ENCODE peak calls at places on chromosome 6, in six cellular contexts. One of them, this sample, is unnamed.

GRCh38 chr6:52645976-52646375 is 24.9 kb upstream of the TMEM14A start:
- DNase-seq in left ventricle myocardium inferior: no peak
- DNase-seq in upper lobe of right lung: no peak
- DNase-seq in AG10803: no peak
- DNase-seq in fibroblast of mammary gland: no peak
- DNase-seq in SK-N-SH: no peak
- DNase-seq in this sample: no peak

GRCh38 chr6:8589941-8590676 is 154.8 kb upstream of the SLC35B3 start:
- DNase-seq in upper lobe of right lung: no peak
- DNase-seq in left ventricle myocardium inferior: no peak
- DNase-seq in fibroblast of mammary gland: no peak
- DNase-seq in SK-N-SH: peak; percentile 4
- DNase-seq in AG10803: no peak
- DNase-seq in this sample: no peak

GRCh38 chr6:131886517-131886916 is 64.7 kb downstream of the CCN2 start:
- DNase-seq in fibroblast of mammary gland: no peak
- DNase-seq in upper lobe of right lung: no peak
- DNase-seq in left ventricle myocardium inferior: no peak
- DNase-seq in AG10803: no peak
- DNase-seq in SK-N-SH: no peak
- DNase-seq in this sample: no peak

GRCh38 chr6:692356-692851 is 535 bp downstream of the EXOC2 start:
- DNase-seq in fibroblast of mammary gland: peak; percentile 31
- DNase-seq in AG10803: peak; percentile 29
- DNase-seq in SK-N-SH: peak; percentile 72
- DNase-seq in upper lobe of right lung: peak; percentile 83
- DNase-seq in left ventricle myocardium inferior: peak; percentile 37
- DNase-seq in this sample: peak; percentile 25

GRCh38 chr6:154460306-154461071 is 50.0 kb downstream of the CNKSR3 start:
- DNase-seq in AG10803: peak; percentile 83
- DNase-seq in left ventricle myocardium inferior: no peak
- DNase-seq in SK-N-SH: no peak
- DNase-seq in upper lobe of right lung: no peak
- DNase-seq in fibroblast of mammary gland: peak; percentile 76
- DNase-seq in this sample: no peak

GRCh38 chr6:155782320-155782730 is 326.7 kb upstream of the NOX3 start:
- DNase-seq in AG10803: peak; percentile 60
- DNase-seq in upper lobe of right lung: no peak
- DNase-seq in left ventricle myocardium inferior: no peak
- DNase-seq in fibroblast of mammary gland: peak; percentile 29
- DNase-seq in SK-N-SH: no peak
- DNase-seq in this sample: peak; percentile 18

GRCh38 chr6:97626586-97627441 is 343.8 kb upstream of the MMS22L start:
- DNase-seq in fibroblast of mammary gland: peak; percentile 3
- DNase-seq in AG10803: peak; percentile 35
- DNase-seq in left ventricle myocardium inferior: no peak
- DNase-seq in SK-N-SH: no peak
- DNase-seq in upper lobe of right lung: no peak
- DNase-seq in this sample: no peak

GRCh38 chr6:25942561-25943147 is 12.2 kb upstream of the SLC17A2 start:
- DNase-seq in left ventricle myocardium inferior: no peak
- DNase-seq in upper lobe of right lung: no peak
- DNase-seq in AG10803: peak; percentile 57
- DNase-seq in SK-N-SH: peak; percentile 25
- DNase-seq in fibroblast of mammary gland: peak; percentile 75
- DNase-seq in this sample: no peak

GRCh38 chr6:106728296-106728870 is 99.0 kb downstream of the QRSL1 start:
- DNase-seq in fibroblast of mammary gland: no peak
- DNase-seq in SK-N-SH: no peak
- DNase-seq in upper lobe of right lung: peak; percentile 85
- DNase-seq in left ventricle myocardium inferior: no peak
- DNase-seq in AG10803: no peak
- DNase-seq in this sample: no peak

GRCh38 chr6:125262026-125263013 is 39.4 kb downstream of the HDDC2 start:
- DNase-seq in SK-N-SH: no peak
- DNase-seq in upper lobe of right lung: no peak
- DNase-seq in left ventricle myocardium inferior: no peak
- DNase-seq in fibroblast of mammary gland: peak; percentile 41
- DNase-seq in AG10803: peak; percentile 75
- DNase-seq in this sample: no peak

GRCh38 chr6:31548423-31548873 is 1.0 kb downstream of the NFKBIL1 start:
- DNase-seq in fibroblast of mammary gland: no peak
- DNase-seq in upper lobe of right lung: no peak
- DNase-seq in AG10803: no peak
- DNase-seq in SK-N-SH: no peak
- DNase-seq in left ventricle myocardium inferior: no peak
- DNase-seq in this sample: no peak

GRCh38 chr6:106084106-106084963 is 1.8 kb upstream of the PRDM1 start:
- DNase-seq in SK-N-SH: no peak
- DNase-seq in upper lobe of right lung: no peak
- DNase-seq in fibroblast of mammary gland: peak; percentile 97
- DNase-seq in left ventricle myocardium inferior: no peak
- DNase-seq in AG10803: peak; percentile 94
- DNase-seq in this sample: no peak

GRCh38 chr6:88426005-88426404 is 259.9 kb upstream of the CNR1 start:
- DNase-seq in upper lobe of right lung: no peak
- DNase-seq in fibroblast of mammary gland: no peak
- DNase-seq in AG10803: no peak
- DNase-seq in left ventricle myocardium inferior: no peak
- DNase-seq in SK-N-SH: no peak
- DNase-seq in this sample: no peak

GRCh38 chr6:132445201-132445951 is 44.1 kb upstream of the MOXD1 start:
- DNase-seq in fibroblast of mammary gland: peak; percentile 97
- DNase-seq in left ventricle myocardium inferior: no peak
- DNase-seq in AG10803: peak; percentile 93
- DNase-seq in upper lobe of right lung: no peak
- DNase-seq in SK-N-SH: no peak
- DNase-seq in this sample: no peak

GRCh38 chr6:27512525-27512924 is 39.6 kb upstream of the ZNF184 start:
- DNase-seq in SK-N-SH: no peak
- DNase-seq in fibroblast of mammary gland: no peak
- DNase-seq in upper lobe of right lung: no peak
- DNase-seq in left ventricle myocardium inferior: no peak
- DNase-seq in AG10803: no peak
- DNase-seq in this sample: no peak

GRCh38 chr6:9360881-9361280 is 925.5 kb upstream of the SLC35B3 start:
- DNase-seq in left ventricle myocardium inferior: no peak
- DNase-seq in SK-N-SH: no peak
- DNase-seq in upper lobe of right lung: no peak
- DNase-seq in fibroblast of mammary gland: no peak
- DNase-seq in AG10803: no peak
- DNase-seq in this sample: no peak

GRCh38 chr6:35077713-35078105 is 63.4 kb downstream of the TCP11 start:
- DNase-seq in upper lobe of right lung: peak; percentile 18
- DNase-seq in fibroblast of mammary gland: no peak
- DNase-seq in left ventricle myocardium inferior: no peak
- DNase-seq in AG10803: no peak
- DNase-seq in SK-N-SH: no peak
- DNase-seq in this sample: no peak

GRCh38 chr6:160198577-160199211 is 59.9 kb downstream of the SLC22A2 start:
- DNase-seq in AG10803: no peak
- DNase-seq in SK-N-SH: no peak
- DNase-seq in upper lobe of right lung: no peak
- DNase-seq in left ventricle myocardium inferior: no peak
- DNase-seq in fibroblast of mammary gland: no peak
- DNase-seq in this sample: no peak

GRCh38 chr6:111667921-111668320 is 62.2 kb upstream of the TRAF3IP2 start:
- DNase-seq in AG10803: no peak
- DNase-seq in upper lobe of right lung: no peak
- DNase-seq in fibroblast of mammary gland: no peak
- DNase-seq in SK-N-SH: peak; percentile 33
- DNase-seq in left ventricle myocardium inferior: no peak
- DNase-seq in this sample: no peak

GRCh38 chr6:36428911-36429310 is 13.7 kb downstream of the PXT1 start:
- DNase-seq in fibroblast of mammary gland: no peak
- DNase-seq in AG10803: no peak
- DNase-seq in upper lobe of right lung: no peak
- DNase-seq in left ventricle myocardium inferior: no peak
- DNase-seq in SK-N-SH: no peak
- DNase-seq in this sample: no peak
- TF ChIP-seq CTCF in fibroblast of mammary gland: peak; percentile 28
- TF ChIP-seq CTCF in AG10803: peak; percentile 32
- TF ChIP-seq CTCF in upper lobe of right lung: no peak
- TF ChIP-seq CTCF in left ventricle myocardium inferior: no peak
- TF ChIP-seq CTCF in SK-N-SH: peak; percentile 46
- TF ChIP-seq CTCF in this sample: peak; percentile 37

DNA sequence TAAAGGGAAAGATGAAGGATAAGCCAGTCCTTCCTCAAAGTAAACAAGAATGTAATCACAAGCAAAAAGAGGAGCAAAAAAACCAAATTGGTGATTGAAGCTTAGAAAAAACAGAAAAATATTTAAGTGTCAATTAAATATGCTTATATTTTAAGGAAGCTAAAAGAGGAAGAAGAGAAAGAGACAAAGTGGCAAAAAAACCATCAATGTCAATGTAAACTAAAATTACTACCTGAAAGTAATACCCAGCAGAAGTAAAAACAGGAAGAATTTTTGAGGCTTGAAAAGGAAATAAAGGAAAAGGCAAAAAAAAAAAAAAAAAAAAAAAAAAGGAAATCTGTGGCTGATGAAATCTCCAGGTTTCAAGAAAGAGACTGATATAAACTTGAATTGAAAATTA is 36.2 kb upstream of the OGFRL1 start:
- DNase-seq in fibroblast of mammary gland: no peak
- DNase-seq in left ventricle myocardium inferior: no peak
- DNase-seq in upper lobe of right lung: no peak
- DNase-seq in SK-N-SH: no peak
- DNase-seq in AG10803: no peak
- DNase-seq in this sample: no peak
- H3K4me3 ChIP-seq in fibroblast of mammary gland: no peak overlapping the region
- H3K4me3 ChIP-seq in left ventricle myocardium inferior: no peak overlapping the region
- H3K4me3 ChIP-seq in upper lobe of right lung: no peak overlapping the region
- H3K4me3 ChIP-seq in SK-N-SH: no peak overlapping the region
- H3K4me3 ChIP-seq in AG10803: no peak overlapping the region
- H3K4me3 ChIP-seq in this sample: no peak overlapping the region

GRCh38 chr6:44485601-44486000 is 98.1 kb downstream of the CDC5L start:
- DNase-seq in AG10803: no peak
- DNase-seq in left ventricle myocardium inferior: no peak
- DNase-seq in upper lobe of right lung: no peak
- DNase-seq in SK-N-SH: no peak
- DNase-seq in fibroblast of mammary gland: no peak
- DNase-seq in this sample: no peak
- TF ChIP-seq CTCF in AG10803: peak; percentile 26
- TF ChIP-seq CTCF in left ventricle myocardium inferior: no peak
- TF ChIP-seq CTCF in upper lobe of right lung: no peak
- TF ChIP-seq CTCF in SK-N-SH: peak; percentile 13
- TF ChIP-seq CTCF in fibroblast of mammary gland: peak; percentile 15
- TF ChIP-seq CTCF in this sample: no peak

DNA sequence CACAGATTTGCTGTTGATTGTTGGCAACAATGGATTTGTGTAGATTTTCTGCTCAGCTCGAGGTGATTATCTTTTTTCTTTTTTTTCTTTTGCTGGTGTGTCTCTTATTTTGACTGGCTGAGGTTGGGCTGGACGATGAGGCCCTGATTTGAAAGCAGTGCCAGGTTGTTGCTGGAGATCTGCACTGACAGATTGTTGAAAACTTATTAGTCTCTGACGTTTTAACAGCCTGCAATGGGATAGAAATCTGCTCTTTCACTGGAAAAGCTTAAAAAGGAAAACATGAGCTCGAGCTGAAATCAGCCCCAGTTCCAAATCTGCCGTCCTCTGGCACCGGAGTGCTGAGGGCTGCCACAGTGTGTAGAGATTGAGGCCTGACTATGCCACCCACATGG is 87.7 kb downstream of the PDE7B start:
- DNase-seq in fibroblast of mammary gland: peak; percentile 19
- DNase-seq in AG10803: no peak
- DNase-seq in left ventricle myocardium inferior: no peak
- DNase-seq in upper lobe of right lung: no peak
- DNase-seq in SK-N-SH: no peak
- DNase-seq in this sample: no peak
- H3K4me3 ChIP-seq in fibroblast of mammary gland: no peak overlapping the region
- H3K4me3 ChIP-seq in AG10803: no peak overlapping the region
- H3K4me3 ChIP-seq in left ventricle myocardium inferior: peak overlapping the region; percentile 37
- H3K4me3 ChIP-seq in upper lobe of right lung: peak overlapping the region; percentile 15
- H3K4me3 ChIP-seq in SK-N-SH: no peak overlapping the region
- H3K4me3 ChIP-seq in this sample: no peak overlapping the region

GRCh38 chr6:4466769-4467480 is 309.3 kb upstream of the CDYL start:
- DNase-seq in fibroblast of mammary gland: peak; percentile 16
- DNase-seq in AG10803: no peak
- DNase-seq in SK-N-SH: no peak
- DNase-seq in upper lobe of right lung: no peak
- DNase-seq in left ventricle myocardium inferior: no peak
- DNase-seq in this sample: no peak
- TF ChIP-seq CTCF in fibroblast of mammary gland: peak; percentile 12
- TF ChIP-seq CTCF in AG10803: peak; percentile 23
- TF ChIP-seq CTCF in SK-N-SH: peak; percentile 24
- TF ChIP-seq CTCF in upper lobe of right lung: no peak
- TF ChIP-seq CTCF in left ventricle myocardium inferior: no peak
- TF ChIP-seq CTCF in this sample: no peak

DNA sequence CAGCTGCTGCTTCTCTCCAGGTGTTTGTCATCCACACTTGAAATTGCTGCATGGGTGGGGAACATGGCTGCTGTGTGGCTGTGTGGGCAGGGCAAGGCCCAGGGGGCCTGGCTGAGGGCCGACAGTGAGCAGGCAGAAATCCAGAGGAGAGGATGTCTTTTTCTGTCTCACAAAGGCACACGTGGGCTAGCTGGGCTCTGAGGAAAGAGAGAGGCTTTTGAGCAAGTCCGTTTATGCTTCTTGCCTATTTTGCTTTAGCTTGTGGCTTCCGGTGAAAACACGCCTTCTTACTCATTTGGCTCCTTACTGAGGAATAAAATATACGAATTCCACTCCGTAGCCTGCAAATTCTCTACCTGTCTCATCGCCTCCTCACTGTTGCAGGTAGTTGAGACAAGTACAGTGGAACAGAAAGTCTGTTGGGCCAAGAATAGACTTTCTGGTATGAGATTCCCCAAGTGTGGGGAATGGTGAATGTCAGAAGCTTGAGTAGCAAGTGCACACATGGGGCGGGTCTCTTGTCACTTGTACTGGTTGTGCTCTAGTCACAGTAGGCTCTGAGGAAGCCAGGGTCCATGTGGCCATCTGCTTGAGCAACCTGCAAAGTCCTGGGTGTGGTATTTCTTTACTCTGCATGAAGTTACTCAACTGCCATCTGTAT is 28.4 kb downstream of the WRNIP1 start:
- DNase-seq in left ventricle myocardium inferior: no peak
- DNase-seq in fibroblast of mammary gland: no peak
- DNase-seq in SK-N-SH: no peak
- DNase-seq in AG10803: peak; percentile 19
- DNase-seq in upper lobe of right lung: no peak
- DNase-seq in this sample: no peak
- H3K4me3 ChIP-seq in left ventricle myocardium inferior: no peak overlapping the region
- H3K4me3 ChIP-seq in fibroblast of mammary gland: no peak overlapping the region
- H3K4me3 ChIP-seq in SK-N-SH: no peak overlapping the region
- H3K4me3 ChIP-seq in AG10803: no peak overlapping the region
- H3K4me3 ChIP-seq in upper lobe of right lung: no peak overlapping the region
- H3K4me3 ChIP-seq in this sample: no peak overlapping the region

DNA sequence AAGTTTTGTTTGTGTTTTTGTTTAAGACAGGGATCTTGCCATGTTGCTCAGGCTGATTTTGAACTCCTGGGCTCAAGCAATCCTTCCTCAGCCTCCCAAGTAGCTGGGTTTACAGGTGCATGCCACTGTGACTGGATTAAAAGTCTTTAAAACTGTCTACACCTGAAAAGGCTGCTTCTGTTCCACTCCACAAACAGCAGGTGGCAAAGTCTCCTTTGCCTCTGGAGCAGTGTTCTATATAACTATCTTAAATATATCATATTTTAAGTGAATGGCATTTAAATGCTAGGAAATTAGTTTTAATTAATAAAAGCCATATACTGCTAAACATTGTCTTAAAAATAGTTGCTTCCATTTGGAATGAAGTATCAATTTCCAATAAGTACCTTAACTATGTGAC is 89.2 kb upstream of the BCLAF1 start:
- DNase-seq in upper lobe of right lung: no peak
- DNase-seq in AG10803: no peak
- DNase-seq in SK-N-SH: no peak
- DNase-seq in fibroblast of mammary gland: peak; percentile 7
- DNase-seq in left ventricle myocardium inferior: no peak
- DNase-seq in this sample: no peak
- TF ChIP-seq CTCF in upper lobe of right lung: no peak
- TF ChIP-seq CTCF in AG10803: peak; percentile 31
- TF ChIP-seq CTCF in SK-N-SH: peak; percentile 23
- TF ChIP-seq CTCF in fibroblast of mammary gland: peak; percentile 13
- TF ChIP-seq CTCF in left ventricle myocardium inferior: peak; percentile 34
- TF ChIP-seq CTCF in this sample: peak; percentile 41

This sample was measured in LNCaP clone FGC.